ENCODE peak calls at places on chromosome 1, in seven cellular contexts. Q is astrocyte of the spinal cord, S is HFF-Myc, Z is NB4, T is stomach, A is activated T-cell treated with anti-CD3 and anti-CD28 coated beads for 24 hours, I is NCI-H1436. N is an unnamed sample.

GRCh38 chr1:150366416-150367296 is 2.7 kb downstream of the RPRD2 start:
- DNase-seq in S (no peak), Q (peak; percentile 18), Z (peak; percentile 44), I (no peak), T (no peak), A (no peak), N (no peak)

GRCh38 chr1:162674018-162674608 is 41.8 kb downstream of the DDR2 start:
- DNase-seq in Z (no peak), S (no peak), T (no peak), Q (no peak), A (no peak), I (no peak), N (no peak)

GRCh38 chr1:182210417-182210816 is 148.9 kb upstream of the ZNF648 start:
- DNase-seq in S (no peak), Z (no peak), T (no peak), Q (no peak), A (no peak), I (no peak), N (no peak)

GRCh38 chr1:161182214-161182613 is 4.9 kb upstream of the B4GALT3 start:
- DNase-seq in Q (peak; percentile 56), Z (peak; percentile 63), A (peak; percentile 62), I (no peak), S (no peak), T (no peak), N (no peak)

GRCh38 chr1:185567006-185567405 is 167.2 kb upstream of the HMCN1 start:
- DNase-seq in S (no peak), Q (peak; percentile 81), Z (peak; percentile 75), T (no peak), A (peak; percentile 18), I (peak; percentile 66), N (no peak)

GRCh38 chr1:159239551-159240220 is 35.0 kb downstream of the ACKR1 start:
- DNase-seq in I (no peak), Z (no peak), Q (no peak), A (no peak), S (no peak), T (no peak), N (no peak)

GRCh38 chr1:27538793-27539192 is 48.8 kb upstream of the WASF2 start:
- DNase-seq in S (peak; percentile 67), Z (peak; percentile 54), T (no peak), I (no peak), A (no peak), Q (peak; percentile 53), N (peak; percentile 64)

GRCh38 chr1:10514490-10515235 is 39.9 kb downstream of the PEX14 start:
- DNase-seq in A (no peak), T (no peak), Z (peak; percentile 76), S (no peak), I (peak; percentile 56), Q (peak; percentile 36), N (no peak)

GRCh38 chr1:240491156-240491555 is 120.8 kb downstream of the GREM2 start:
- DNase-seq in I (no peak), Z (no peak), S (no peak), T (no peak), A (no peak), Q (peak; percentile 78), N (no peak)

GRCh38 chr1:61448934-61449368 is 276.0 kb downstream of the TM2D1 start:
- DNase-seq in Q (peak; percentile 56), T (no peak), A (no peak), I (no peak), Z (peak; percentile 60), S (no peak), N (peak; percentile 93)

GRCh38 chr1:44485229-44485932 is 80.3 kb downstream of the RNF220 start:
- DNase-seq in Q (peak; percentile 84), T (no peak), Z (peak; percentile 92), I (peak; percentile 11), A (no peak), S (peak; percentile 19), N (no peak)

GRCh38 chr1:31239653-31240241 is at the start of gene NKAIN1:
- DNase-seq in I (peak; percentile 8), Z (peak; percentile 56), Q (no peak), T (no peak), S (no peak), A (no peak), N (no peak)